ENCODE peak calls at places on chromosomes 7 and 10, in seven cellular contexts. One of them, this sample, is unnamed.

GRCh38 chr10:3774814-3775670 is 10.0 kb downstream of the KLF6 start:
- DNase-seq in GM13977: no peak
- DNase-seq in NCI-H2029: no peak
- DNase-seq in astrocyte of the spinal cord: peak; percentile 92
- DNase-seq in GM03348: peak; percentile 64
- DNase-seq in mesendoderm: peak; percentile 22
- DNase-seq in activated gamma-delta T cell treated with Interleukin-2 at 50 U/mL for 16 hours: no peak
- DNase-seq in this sample: no peak

GRCh38 chr10:113958631-113959382 is 84.9 kb upstream of the ADRB1 start:
- DNase-seq in GM13977: peak; percentile 25
- DNase-seq in NCI-H2029: peak; percentile 59
- DNase-seq in astrocyte of the spinal cord: peak; percentile 92
- DNase-seq in GM03348: peak; percentile 90
- DNase-seq in mesendoderm: peak; percentile 75
- DNase-seq in activated gamma-delta T cell treated with Interleukin-2 at 50 U/mL for 16 hours: no peak
- DNase-seq in this sample: no peak

GRCh38 chr7:66277492-66277891 is 72.4 kb downstream of the TPST1 start:
- DNase-seq in GM13977: no peak
- DNase-seq in NCI-H2029: no peak
- DNase-seq in astrocyte of the spinal cord: no peak
- DNase-seq in GM03348: no peak
- DNase-seq in mesendoderm: no peak
- DNase-seq in activated gamma-delta T cell treated with Interleukin-2 at 50 U/mL for 16 hours: no peak
- DNase-seq in this sample: no peak

GRCh38 chr7:75040512-75040911 is 33.1 kb downstream of the RCC1L start:
- DNase-seq in GM13977: peak; percentile 65
- DNase-seq in NCI-H2029: no peak
- DNase-seq in astrocyte of the spinal cord: no peak
- DNase-seq in GM03348: no peak
- DNase-seq in mesendoderm: no peak
- DNase-seq in activated gamma-delta T cell treated with Interleukin-2 at 50 U/mL for 16 hours: no peak
- DNase-seq in this sample: no peak

GRCh38 chr7:108492742-108493141 is 33.2 kb downstream of the PNPLA8 start:
- DNase-seq in GM13977: no peak
- DNase-seq in NCI-H2029: no peak
- DNase-seq in astrocyte of the spinal cord: no peak
- DNase-seq in GM03348: no peak
- DNase-seq in mesendoderm: peak; percentile 57
- DNase-seq in activated gamma-delta T cell treated with Interleukin-2 at 50 U/mL for 16 hours: no peak
- DNase-seq in this sample: no peak

GRCh38 chr10:29648114-29648982 is 13.6 kb upstream of the SVIL start:
- DNase-seq in GM13977: no peak
- DNase-seq in NCI-H2029: no peak
- DNase-seq in astrocyte of the spinal cord: peak; percentile 73
- DNase-seq in GM03348: no peak
- DNase-seq in mesendoderm: no peak
- DNase-seq in activated gamma-delta T cell treated with Interleukin-2 at 50 U/mL for 16 hours: peak; percentile 18
- DNase-seq in this sample: no peak

GRCh38 chr7:37359662-37360444 is 88.8 kb downstream of the ELMO1 start:
- DNase-seq in GM13977: no peak
- DNase-seq in NCI-H2029: no peak
- DNase-seq in astrocyte of the spinal cord: no peak
- DNase-seq in GM03348: no peak
- DNase-seq in mesendoderm: no peak
- DNase-seq in activated gamma-delta T cell treated with Interleukin-2 at 50 U/mL for 16 hours: no peak
- DNase-seq in this sample: no peak

GRCh38 chr10:43137701-43137970 is 609 bp upstream of the CSGALNACT2 start:
- DNase-seq in GM13977: no peak
- DNase-seq in NCI-H2029: no peak
- DNase-seq in astrocyte of the spinal cord: peak; percentile 60
- DNase-seq in GM03348: peak; percentile 86
- DNase-seq in mesendoderm: peak; percentile 39
- DNase-seq in activated gamma-delta T cell treated with Interleukin-2 at 50 U/mL for 16 hours: no peak
- DNase-seq in this sample: peak; percentile 65

GRCh38 chr7:111274882-111275281 is 184.0 kb downstream of the LRRN3 start:
- DNase-seq in GM13977: no peak
- DNase-seq in NCI-H2029: no peak
- DNase-seq in astrocyte of the spinal cord: peak; percentile 22
- DNase-seq in GM03348: no peak
- DNase-seq in mesendoderm: peak; percentile 14
- DNase-seq in activated gamma-delta T cell treated with Interleukin-2 at 50 U/mL for 16 hours: no peak
- DNase-seq in this sample: no peak

GRCh38 chr10:52314822-52315552 is 906 bp downstream of the DKK1 start:
- DNase-seq in GM13977: no peak
- DNase-seq in NCI-H2029: no peak
- DNase-seq in astrocyte of the spinal cord: peak; percentile 54
- DNase-seq in GM03348: peak; percentile 51
- DNase-seq in mesendoderm: no peak
- DNase-seq in activated gamma-delta T cell treated with Interleukin-2 at 50 U/mL for 16 hours: no peak
- DNase-seq in this sample: no peak

GRCh38 chr7:152664636-152665035 is 11.3 kb downstream of the XRCC2 start:
- DNase-seq in GM13977: no peak
- DNase-seq in NCI-H2029: no peak
- DNase-seq in astrocyte of the spinal cord: no peak
- DNase-seq in GM03348: no peak
- DNase-seq in mesendoderm: no peak
- DNase-seq in activated gamma-delta T cell treated with Interleukin-2 at 50 U/mL for 16 hours: no peak
- DNase-seq in this sample: no peak

This sample was measured in T47D.